ENCODE peak calls at places on chromosome 21, in four cellular contexts. P is stimulated activated naive CD8-positive, alpha-beta T cell treated with anti-CD3 and anti-CD28 coated beads, Interleukin-15, amount 100 ng/mL, for 72 hours; M is lower lobe of right lung; T is AG09319. E is an unnamed sample.

GRCh38 chr21:36135391-36136094 is 664 bp downstream of the CBR3 start:
- DNase-seq in P (peak), M (peak), T (peak), E (no peak)

GRCh38 chr21:45502600-45502999 is 39.6 kb downstream of the SLC19A1 start:
- DNase-seq in P (no peak), T (no peak), M (peak), E (no peak)

GRCh38 chr21:42466700-42467612 is 29.1 kb downstream of the RSPH1 start:
- DNase-seq in T (no peak), M (no peak), P (no peak), E (no peak)

GRCh38 chr21:28856588-28857250 is 136.0 kb downstream of the LTN1 start:
- DNase-seq in M (no peak), T (no peak), P (no peak), E (no peak)

GRCh38 chr21:44496900-44497550 is 41.7 kb downstream of the LRRC3 start:
- DNase-seq in P (no peak), M (no peak), T (no peak), E (no peak)

GRCh38 chr21:37172646-37173045 is 94.5 kb downstream of the VPS26C start:
- DNase-seq in T (no peak), P (no peak), M (no peak), E (no peak)

GRCh38 chr21:20004353-20004752 is 993.9 kb upstream of the NCAM2 start:
- DNase-seq in P (no peak), T (no peak), M (no peak), E (no peak)

GRCh38 chr21:46667735-46668380 is 32.4 kb downstream of the PRMT2 start:
- DNase-seq in M (no peak), T (no peak), P (peak), E (no peak)

E was measured in AG04449.